ENCODE peak calls at places on chromosome 18, in six cellular contexts. One of them, this sample, is unnamed.

GRCh38 chr18:79681484-79682387 is 2.1 kb downstream of the CTDP1 start:
- DNase-seq in adrenal gland: no peak
- DNase-seq in body of pancreas: no peak
- DNase-seq in GM12878: no peak
- DNase-seq in A549: no peak
- DNase-seq in stomach: no peak
- DNase-seq in this sample: peak; percentile 61

GRCh38 chr18:49487711-49488310 is 777 bp upstream of the C18orf32 start:
- DNase-seq in adrenal gland: no peak
- DNase-seq in body of pancreas: no peak
- DNase-seq in GM12878: no peak
- DNase-seq in A549: no peak
- DNase-seq in stomach: no peak
- DNase-seq in this sample: no peak

GRCh38 chr18:70326255-70326654 is 37.4 kb downstream of the SOCS6 start:
- DNase-seq in adrenal gland: no peak
- DNase-seq in body of pancreas: no peak
- DNase-seq in GM12878: no peak
- DNase-seq in A549: no peak
- DNase-seq in stomach: no peak
- DNase-seq in this sample: no peak

GRCh38 chr18:40159141-40160017 is 1795.7 kb upstream of the PIK3C3 start:
- DNase-seq in adrenal gland: no peak
- DNase-seq in body of pancreas: no peak
- DNase-seq in GM12878: peak; percentile 1
- DNase-seq in A549: peak; percentile 21
- DNase-seq in stomach: no peak
- DNase-seq in this sample: no peak

GRCh38 chr18:45557296-45557695 is 58.0 kb upstream of the SLC14A2 start:
- DNase-seq in adrenal gland: no peak
- DNase-seq in body of pancreas: no peak
- DNase-seq in GM12878: no peak
- DNase-seq in A549: no peak
- DNase-seq in stomach: no peak
- DNase-seq in this sample: no peak

GRCh38 chr18:48975817-48976649 is 25.3 kb upstream of the SMAD7 start:
- DNase-seq in adrenal gland: peak; percentile 71
- DNase-seq in body of pancreas: peak; percentile 84
- DNase-seq in GM12878: no peak
- DNase-seq in A549: peak; percentile 62
- DNase-seq in stomach: peak; percentile 75
- DNase-seq in this sample: peak; percentile 62

GRCh38 chr18:46321954-46322353 is 217.8 kb downstream of the HAUS1 start:
- DNase-seq in adrenal gland: no peak
- DNase-seq in body of pancreas: no peak
- DNase-seq in GM12878: no peak
- DNase-seq in A549: no peak
- DNase-seq in stomach: no peak
- DNase-seq in this sample: no peak

GRCh38 chr18:944440-944839 is 39.8 kb downstream of the ADCYAP1 start:
- DNase-seq in adrenal gland: no peak
- DNase-seq in body of pancreas: no peak
- DNase-seq in GM12878: no peak
- DNase-seq in A549: no peak
- DNase-seq in stomach: no peak
- DNase-seq in this sample: no peak

GRCh38 chr18:61149786-61150185 is 183.4 kb upstream of the CDH20 start:
- DNase-seq in adrenal gland: no peak
- DNase-seq in body of pancreas: no peak
- DNase-seq in GM12878: no peak
- DNase-seq in A549: no peak
- DNase-seq in stomach: no peak
- DNase-seq in this sample: no peak

DNA sequence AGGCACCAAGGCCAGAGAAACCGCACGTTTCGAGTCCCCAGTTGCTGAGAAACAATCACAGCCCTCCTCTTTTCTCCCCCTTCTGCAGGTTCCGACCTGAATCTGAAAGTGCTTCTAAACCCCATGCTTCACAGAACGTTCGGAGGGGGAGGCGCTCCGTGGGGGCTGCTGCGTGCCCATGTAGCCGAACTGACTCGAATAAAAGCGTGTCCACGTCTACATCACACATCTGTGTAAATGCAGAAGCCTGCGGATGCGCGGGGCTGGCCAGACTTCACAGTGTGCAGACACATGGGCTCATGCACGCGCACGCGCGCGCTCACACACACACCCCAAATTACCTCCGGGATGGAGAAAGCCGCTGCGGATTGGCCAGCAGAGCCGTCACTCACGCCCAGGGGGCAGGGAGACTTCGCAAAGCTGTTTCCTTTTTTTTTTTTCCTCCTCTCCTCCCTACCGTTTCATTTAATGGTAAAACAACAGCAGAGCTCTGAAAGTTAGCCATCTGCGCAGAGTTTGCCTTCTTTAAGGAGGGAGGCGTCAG is 2.3 kb downstream of the ZNF516 start:
- DNase-seq in adrenal gland: peak; percentile 100
- DNase-seq in body of pancreas: peak; percentile 100
- DNase-seq in GM12878: peak; percentile 94
- DNase-seq in A549: peak; percentile 97
- DNase-seq in stomach: peak; percentile 99
- DNase-seq in this sample: peak; percentile 99
- TF ChIP-seq POLR2A in adrenal gland: peak; percentile 75
- TF ChIP-seq POLR2A in body of pancreas: peak; percentile 61
- TF ChIP-seq POLR2A in GM12878: no peak
- TF ChIP-seq POLR2A in A549: peak; percentile 20
- TF ChIP-seq POLR2A in stomach: no peak
- TF ChIP-seq POLR2A in this sample: peak; percentile 55

GRCh38 chr18:75211721-75212625 is 1.4 kb downstream of the TSHZ1 start:
- DNase-seq in adrenal gland: peak; percentile 57
- DNase-seq in body of pancreas: peak; percentile 54
- DNase-seq in GM12878: no peak
- DNase-seq in A549: peak; percentile 34
- DNase-seq in stomach: no peak
- DNase-seq in this sample: no peak
- TF ChIP-seq POLR2A in adrenal gland: peak; percentile 42
- TF ChIP-seq POLR2A in body of pancreas: peak; percentile 35
- TF ChIP-seq POLR2A in GM12878: peak; percentile 55
- TF ChIP-seq POLR2A in A549: peak; percentile 18
- TF ChIP-seq POLR2A in stomach: no peak
- TF ChIP-seq POLR2A in this sample: peak; percentile 38

GRCh38 chr18:74498712-74499629 is 2.8 kb downstream of the CNDP2 start:
- DNase-seq in adrenal gland: peak; percentile 35
- DNase-seq in body of pancreas: peak; percentile 70
- DNase-seq in GM12878: peak; percentile 56
- DNase-seq in A549: no peak
- DNase-seq in stomach: peak; percentile 72
- DNase-seq in this sample: no peak

GRCh38 chr18:74497308-74497640 is 1.1 kb downstream of the CNDP2 start:
- DNase-seq in adrenal gland: no peak
- DNase-seq in body of pancreas: no peak
- DNase-seq in GM12878: no peak
- DNase-seq in A549: no peak
- DNase-seq in stomach: no peak
- DNase-seq in this sample: no peak

GRCh38 chr18:74501386-74501785 is 5.2 kb downstream of the CNDP2 start:
- DNase-seq in adrenal gland: no peak
- DNase-seq in body of pancreas: no peak
- DNase-seq in GM12878: no peak
- DNase-seq in A549: no peak
- DNase-seq in stomach: no peak
- DNase-seq in this sample: peak; percentile 25

GRCh38 chr18:74497778-74498177 is 1.6 kb downstream of the CNDP2 start:
- DNase-seq in adrenal gland: no peak
- DNase-seq in body of pancreas: no peak
- DNase-seq in GM12878: no peak
- DNase-seq in A549: no peak
- DNase-seq in stomach: no peak
- DNase-seq in this sample: no peak

DNA sequence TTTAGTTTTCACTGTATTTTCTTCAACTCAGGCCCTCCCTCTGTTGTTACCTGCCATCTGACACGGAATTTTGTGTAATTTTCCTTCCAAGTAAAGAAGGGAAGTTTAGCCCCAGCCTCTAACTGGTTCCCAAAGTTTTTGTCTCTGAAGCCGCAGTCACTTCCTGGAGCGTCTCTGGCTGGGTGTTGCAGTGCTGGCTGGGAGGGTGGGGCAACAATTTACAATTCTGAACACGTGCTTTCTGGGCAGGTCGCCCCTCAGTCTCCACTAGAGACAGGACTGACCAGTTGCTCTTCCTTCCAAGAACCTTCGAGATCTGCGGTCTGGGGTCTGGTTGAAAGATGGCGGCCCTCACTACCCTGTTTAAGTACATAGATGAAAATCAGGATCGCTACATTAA is 3.5 kb downstream of the CNDP2 start:
- DNase-seq in adrenal gland: peak; percentile 29
- DNase-seq in body of pancreas: peak; percentile 57
- DNase-seq in GM12878: peak; percentile 37
- DNase-seq in A549: no peak
- DNase-seq in stomach: peak; percentile 71
- DNase-seq in this sample: peak; percentile 82
- TF ChIP-seq POLR2A in adrenal gland: no peak
- TF ChIP-seq POLR2A in body of pancreas: peak; percentile 44
- TF ChIP-seq POLR2A in GM12878: peak; percentile 52
- TF ChIP-seq POLR2A in A549: no peak
- TF ChIP-seq POLR2A in stomach: no peak
- TF ChIP-seq POLR2A in this sample: peak; percentile 65

DNA sequence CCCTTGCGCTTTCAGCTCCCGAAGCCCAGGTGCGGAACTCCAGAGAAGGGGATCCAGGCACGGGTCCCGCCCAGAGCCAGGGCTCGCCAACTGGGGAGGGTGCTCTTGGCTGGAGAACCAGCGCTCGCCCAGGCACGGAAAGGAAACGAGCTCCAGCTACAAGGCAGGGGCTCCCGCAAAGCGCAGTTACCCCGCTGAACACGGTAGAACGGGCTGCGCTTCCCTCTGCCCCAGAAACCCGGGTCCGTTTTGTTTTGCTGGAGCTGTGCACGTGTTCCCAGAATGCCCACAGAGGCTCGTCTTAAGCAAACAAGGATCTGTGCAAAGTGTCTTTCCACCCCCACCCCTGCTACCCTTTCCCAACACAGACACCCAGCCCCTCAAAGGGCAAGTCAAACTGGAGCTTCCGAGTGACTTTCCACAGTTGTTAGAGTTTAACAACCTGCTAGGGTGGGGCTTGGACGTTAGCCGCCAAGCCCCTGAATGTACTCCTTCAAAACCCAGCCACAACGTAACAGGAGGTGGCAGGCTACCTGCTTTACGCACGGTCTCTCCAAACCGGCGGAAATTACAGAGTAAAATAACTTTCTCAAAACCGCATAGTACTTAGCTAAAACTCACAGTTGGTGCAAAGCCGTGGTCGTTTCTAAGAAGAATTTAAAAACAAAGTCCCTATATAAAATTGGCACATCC is 772 bp downstream of the RNF125 start:
- DNase-seq in adrenal gland: peak; percentile 30
- DNase-seq in body of pancreas: peak; percentile 56
- DNase-seq in GM12878: no peak
- DNase-seq in A549: peak; percentile 9
- DNase-seq in stomach: peak; percentile 49
- DNase-seq in this sample: peak; percentile 34
- TF ChIP-seq POLR2A in adrenal gland: no peak
- TF ChIP-seq POLR2A in body of pancreas: no peak
- TF ChIP-seq POLR2A in GM12878: no peak
- TF ChIP-seq POLR2A in A549: no peak
- TF ChIP-seq POLR2A in stomach: no peak
- TF ChIP-seq POLR2A in this sample: no peak

GRCh38 chr18:12038661-12039417 is 54.8 kb upstream of the ANKRD62 start:
- DNase-seq in adrenal gland: peak; percentile 83
- DNase-seq in body of pancreas: peak; percentile 89
- DNase-seq in GM12878: no peak
- DNase-seq in A549: peak; percentile 84
- DNase-seq in stomach: peak; percentile 90
- DNase-seq in this sample: peak; percentile 68
- TF ChIP-seq POLR2A in adrenal gland: peak; percentile 31
- TF ChIP-seq POLR2A in body of pancreas: peak; percentile 26
- TF ChIP-seq POLR2A in GM12878: no peak
- TF ChIP-seq POLR2A in A549: no peak
- TF ChIP-seq POLR2A in stomach: no peak
- TF ChIP-seq POLR2A in this sample: no peak

GRCh38 chr18:58640891-58641610 is 12.2 kb upstream of the ALPK2 start:
- DNase-seq in adrenal gland: no peak
- DNase-seq in body of pancreas: no peak
- DNase-seq in GM12878: no peak
- DNase-seq in A549: no peak
- DNase-seq in stomach: no peak
- DNase-seq in this sample: no peak

GRCh38 chr18:58640428-58640805 is 11.5 kb upstream of the ALPK2 start:
- DNase-seq in adrenal gland: no peak
- DNase-seq in body of pancreas: no peak
- DNase-seq in GM12878: no peak
- DNase-seq in A549: no peak
- DNase-seq in stomach: no peak
- DNase-seq in this sample: no peak

GRCh38 chr18:58638446-58638845 is 9.6 kb upstream of the ALPK2 start:
- DNase-seq in adrenal gland: no peak
- DNase-seq in body of pancreas: no peak
- DNase-seq in GM12878: no peak
- DNase-seq in A549: no peak
- DNase-seq in stomach: no peak
- DNase-seq in this sample: no peak

GRCh38 chr18:58639237-58639636 is 10.3 kb upstream of the ALPK2 start:
- DNase-seq in adrenal gland: no peak
- DNase-seq in body of pancreas: no peak
- DNase-seq in GM12878: no peak
- DNase-seq in A549: no peak
- DNase-seq in stomach: no peak
- DNase-seq in this sample: no peak

DNA sequence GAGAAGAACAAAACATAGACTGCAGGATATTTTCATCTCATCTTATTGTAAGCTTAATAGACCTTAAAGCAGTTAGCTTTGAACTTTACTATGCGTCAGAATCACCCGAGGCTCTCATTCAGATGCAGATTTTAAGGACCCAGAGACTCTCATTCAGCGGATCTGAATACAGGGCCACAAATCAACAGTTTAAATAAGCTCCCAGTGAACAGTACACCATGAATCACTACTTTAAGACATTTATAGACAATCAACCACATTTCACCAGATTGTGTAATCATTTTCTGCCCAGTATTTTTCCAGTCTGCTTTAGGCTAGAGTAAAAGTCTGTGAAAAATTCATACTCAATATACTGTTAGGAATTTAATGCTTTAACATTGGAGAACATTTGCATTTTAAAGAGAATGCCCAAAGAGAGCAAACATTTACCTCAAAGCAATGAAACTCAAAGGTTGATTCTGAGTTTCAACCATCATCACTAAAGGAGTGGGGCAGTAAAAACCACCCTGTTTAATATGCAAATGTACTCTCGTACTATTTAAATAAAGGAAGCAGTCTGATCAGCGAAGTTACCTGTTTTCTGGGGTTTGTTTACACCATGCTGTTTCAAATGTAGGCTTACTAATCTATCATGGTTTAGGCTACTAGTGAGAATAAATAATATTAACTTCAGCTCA is 11.0 kb upstream of the ALPK2 start:
- DNase-seq in adrenal gland: no peak
- DNase-seq in body of pancreas: no peak
- DNase-seq in GM12878: no peak
- DNase-seq in A549: no peak
- DNase-seq in stomach: no peak
- DNase-seq in this sample: no peak
- TF ChIP-seq POLR2A in adrenal gland: no peak
- TF ChIP-seq POLR2A in body of pancreas: no peak
- TF ChIP-seq POLR2A in GM12878: no peak
- TF ChIP-seq POLR2A in A549: no peak
- TF ChIP-seq POLR2A in stomach: no peak
- TF ChIP-seq POLR2A in this sample: no peak

GRCh38 chr18:76823574-76823973 is 1.2 kb downstream of the ZNF236 start:
- DNase-seq in adrenal gland: peak; percentile 26
- DNase-seq in body of pancreas: peak; percentile 24
- DNase-seq in GM12878: no peak
- DNase-seq in A549: peak; percentile 50
- DNase-seq in stomach: no peak
- DNase-seq in this sample: no peak
- TF ChIP-seq POLR2A in adrenal gland: no peak
- TF ChIP-seq POLR2A in body of pancreas: no peak
- TF ChIP-seq POLR2A in GM12878: no peak
- TF ChIP-seq POLR2A in A549: no peak
- TF ChIP-seq POLR2A in stomach: no peak
- TF ChIP-seq POLR2A in this sample: no peak

This sample was measured in prostate gland.